ENCODE peak calls at places on chromosomes 5 and 9, in four cellular contexts. One of them, this sample, is unnamed.

GRCh38 chr9:87479801-87480201 is 17.9 kb upstream of the DAPK1 start:
- DNase-seq in uterus: no peak
- DNase-seq in gastrocnemius medialis: no peak
- DNase-seq in body of pancreas: peak
- DNase-seq in this sample: peak

GRCh38 chr9:5562806-5563416 is 52.6 kb downstream of the PDCD1LG2 start:
- DNase-seq in body of pancreas: no peak
- DNase-seq in gastrocnemius medialis: no peak
- DNase-seq in uterus: no peak
- DNase-seq in this sample: no peak

GRCh38 chr5:114208588-114208987 is 153.3 kb upstream of the KCNN2 start:
- DNase-seq in gastrocnemius medialis: no peak
- DNase-seq in uterus: no peak
- DNase-seq in body of pancreas: no peak
- DNase-seq in this sample: no peak

GRCh38 chr5:56494300-56494704 is 261.2 kb upstream of the ANKRD55 start:
- DNase-seq in body of pancreas: no peak
- DNase-seq in uterus: no peak
- DNase-seq in gastrocnemius medialis: no peak
- DNase-seq in this sample: no peak

GRCh38 chr9:119365291-119366027 is 3.8 kb downstream of the BRINP1 start:
- DNase-seq in body of pancreas: no peak
- DNase-seq in gastrocnemius medialis: no peak
- DNase-seq in uterus: no peak
- DNase-seq in this sample: no peak

GRCh38 chr9:91089405-91090131 is 272.1 kb downstream of the AUH start:
- DNase-seq in uterus: no peak
- DNase-seq in body of pancreas: peak
- DNase-seq in gastrocnemius medialis: no peak
- DNase-seq in this sample: peak

GRCh38 chr9:98518556-98518955 is 190.2 kb downstream of the GABBR2 start:
- DNase-seq in gastrocnemius medialis: no peak
- DNase-seq in uterus: no peak
- DNase-seq in body of pancreas: no peak
- DNase-seq in this sample: no peak

GRCh38 chr5:120545951-120546350 is 81.9 kb downstream of the PRR16 start:
- DNase-seq in body of pancreas: no peak
- DNase-seq in gastrocnemius medialis: no peak
- DNase-seq in uterus: no peak
- DNase-seq in this sample: no peak

GRCh38 chr9:70761139-70761538 is 346.7 kb upstream of the KLF9 start:
- DNase-seq in gastrocnemius medialis: no peak
- DNase-seq in uterus: no peak
- DNase-seq in body of pancreas: no peak
- DNase-seq in this sample: no peak

GRCh38 chr9:99274511-99274910 is 52.4 kb downstream of the SEC61B start:
- DNase-seq in uterus: no peak
- DNase-seq in body of pancreas: no peak
- DNase-seq in gastrocnemius medialis: no peak
- DNase-seq in this sample: no peak

GRCh38 chr9:35689601-35690446 is at the start of gene TPM2:
- DNase-seq in uterus: peak
- DNase-seq in body of pancreas: peak
- DNase-seq in gastrocnemius medialis: peak
- DNase-seq in this sample: peak
- TF ChIP-seq POLR2A in uterus: peak
- TF ChIP-seq POLR2A in body of pancreas: no peak
- TF ChIP-seq POLR2A in gastrocnemius medialis: peak
- TF ChIP-seq POLR2A in this sample: peak

GRCh38 chr9:134372621-134373267 is 46.5 kb downstream of the RXRA start:
- DNase-seq in uterus: no peak
- DNase-seq in gastrocnemius medialis: no peak
- DNase-seq in body of pancreas: no peak
- DNase-seq in this sample: peak
- TF ChIP-seq POLR2A in uterus: no peak
- TF ChIP-seq POLR2A in gastrocnemius medialis: no peak
- TF ChIP-seq POLR2A in body of pancreas: no peak
- TF ChIP-seq POLR2A in this sample: no peak

GRCh38 chr5:98401645-98402044 is 371.8 kb upstream of the RGMB start:
- DNase-seq in body of pancreas: no peak
- DNase-seq in uterus: no peak
- DNase-seq in gastrocnemius medialis: no peak
- DNase-seq in this sample: no peak
- TF ChIP-seq POLR2A in body of pancreas: no peak
- TF ChIP-seq POLR2A in uterus: no peak
- TF ChIP-seq POLR2A in gastrocnemius medialis: no peak
- TF ChIP-seq POLR2A in this sample: no peak

DNA sequence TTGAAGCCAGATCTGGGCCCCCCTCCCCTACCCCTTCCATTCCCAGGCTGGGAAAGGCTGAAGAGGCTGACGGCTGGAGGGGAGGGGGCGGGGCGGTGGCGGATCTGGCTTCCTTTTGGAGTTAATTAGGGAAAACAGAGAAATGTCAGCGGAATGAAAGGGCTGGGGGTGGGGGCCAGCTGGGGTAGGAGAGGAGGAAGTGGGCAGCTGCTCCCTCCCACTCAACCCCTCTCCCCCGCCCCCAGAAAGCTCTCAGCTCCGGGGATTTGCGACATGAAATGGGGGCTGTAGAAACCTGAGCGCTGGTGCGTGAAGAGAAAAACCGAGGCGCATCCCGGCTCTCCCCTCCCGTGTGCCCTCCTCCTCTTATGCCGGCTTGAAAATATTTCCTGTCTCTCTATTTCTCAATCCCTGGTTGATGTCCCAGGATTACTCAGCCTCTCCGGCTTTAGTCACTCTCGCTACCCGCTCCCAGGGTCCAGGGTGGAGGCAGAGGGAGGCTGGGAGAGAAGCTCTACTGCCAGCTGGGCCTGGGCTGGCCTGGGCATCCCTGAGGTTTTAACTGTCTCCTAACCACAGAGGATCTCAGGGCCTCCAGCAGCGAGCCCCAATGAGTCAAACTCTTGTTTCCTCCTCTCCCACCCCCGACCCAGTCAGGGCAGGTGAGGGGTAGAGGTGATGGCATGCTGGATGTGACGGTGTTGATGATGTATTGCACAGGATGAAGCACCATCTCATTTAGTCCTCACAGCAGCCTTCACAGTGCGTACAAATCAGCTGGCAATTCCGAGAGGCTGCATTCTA is 20.1 kb downstream of the PCDHGC5 start:
- DNase-seq in gastrocnemius medialis: peak
- DNase-seq in body of pancreas: peak
- DNase-seq in uterus: peak
- DNase-seq in this sample: peak
- TF ChIP-seq POLR2A in gastrocnemius medialis: peak
- TF ChIP-seq POLR2A in body of pancreas: no peak
- TF ChIP-seq POLR2A in uterus: peak
- TF ChIP-seq POLR2A in this sample: peak

GRCh38 chr9:20684035-20684864 is at the start of gene FOCAD:
- DNase-seq in uterus: peak
- DNase-seq in gastrocnemius medialis: peak
- DNase-seq in body of pancreas: peak
- DNase-seq in this sample: peak
- TF ChIP-seq POLR2A in uterus: peak
- TF ChIP-seq POLR2A in gastrocnemius medialis: peak
- TF ChIP-seq POLR2A in body of pancreas: peak
- TF ChIP-seq POLR2A in this sample: peak

GRCh38 chr5:143613329-143613728 is 198.6 kb upstream of the HMHB1 start:
- DNase-seq in uterus: no peak
- DNase-seq in body of pancreas: no peak
- DNase-seq in gastrocnemius medialis: no peak
- DNase-seq in this sample: no peak
- TF ChIP-seq POLR2A in uterus: no peak
- TF ChIP-seq POLR2A in body of pancreas: no peak
- TF ChIP-seq POLR2A in gastrocnemius medialis: no peak
- TF ChIP-seq POLR2A in this sample: no peak

DNA sequence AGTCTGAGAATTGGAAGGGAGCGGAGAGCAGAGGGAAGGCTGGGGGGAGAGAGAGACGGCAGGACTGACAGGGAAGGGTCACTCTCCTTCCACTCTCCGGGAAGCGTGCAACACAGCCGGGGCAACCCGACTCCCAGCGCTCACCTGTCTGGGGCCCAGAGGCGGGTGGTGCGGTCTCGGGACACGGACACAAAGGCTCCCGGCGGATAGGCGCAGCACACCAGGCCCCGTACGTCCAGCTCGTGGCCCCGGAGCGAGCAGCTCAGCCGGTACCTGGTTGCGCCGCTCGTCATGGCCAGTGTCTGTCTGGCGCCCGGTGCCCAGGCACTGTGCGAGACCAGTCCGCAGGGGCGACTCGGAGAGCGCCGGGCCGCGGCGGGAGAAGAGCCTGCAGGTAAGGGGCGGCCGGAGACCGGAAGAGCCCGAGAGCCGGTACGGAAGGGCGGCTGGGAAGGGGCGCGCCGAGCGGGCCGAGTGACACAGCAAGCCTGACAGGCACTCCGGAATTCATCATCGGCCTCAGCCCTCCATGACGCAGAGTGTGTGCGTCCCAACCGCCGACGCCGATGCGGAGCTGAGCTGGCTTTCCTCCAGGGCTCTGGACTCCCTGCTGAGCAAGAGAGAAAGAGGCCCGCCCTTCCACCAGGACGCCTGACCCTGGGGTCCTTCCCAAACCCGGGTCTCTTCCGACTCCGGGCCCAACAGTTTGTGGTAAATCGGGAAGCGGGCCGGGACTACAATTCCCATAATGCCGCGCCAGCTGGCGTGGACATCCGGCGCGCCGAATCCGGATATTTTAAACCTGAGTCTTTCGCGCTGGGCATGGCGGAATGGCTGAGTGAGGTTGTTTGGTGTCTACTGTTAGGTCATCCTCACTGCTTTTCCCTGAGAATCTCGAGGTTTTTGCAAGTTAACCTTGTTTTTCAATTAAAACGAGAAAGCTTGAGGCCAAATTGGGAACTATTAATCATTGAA is at the start of gene PLAA:
- DNase-seq in gastrocnemius medialis: peak
- DNase-seq in body of pancreas: peak
- DNase-seq in uterus: peak
- DNase-seq in this sample: peak
- TF ChIP-seq POLR2A in gastrocnemius medialis: peak
- TF ChIP-seq POLR2A in body of pancreas: peak
- TF ChIP-seq POLR2A in uterus: peak
- TF ChIP-seq POLR2A in this sample: peak

GRCh38 chr9:129888085-129888808 is 53.0 kb downstream of the USP20 start:
- DNase-seq in body of pancreas: peak
- DNase-seq in uterus: no peak
- DNase-seq in gastrocnemius medialis: no peak
- DNase-seq in this sample: peak

GRCh38 chr9:129888809-129889460 is 53.7 kb downstream of the USP20 start:
- DNase-seq in body of pancreas: no peak
- DNase-seq in gastrocnemius medialis: no peak
- DNase-seq in uterus: no peak
- DNase-seq in this sample: no peak

GRCh38 chr9:129891519-129891918 is 56.3 kb downstream of the USP20 start:
- DNase-seq in gastrocnemius medialis: no peak
- DNase-seq in body of pancreas: no peak
- DNase-seq in uterus: no peak
- DNase-seq in this sample: no peak

GRCh38 chr9:129889461-129889935 is 54.2 kb downstream of the USP20 start:
- DNase-seq in gastrocnemius medialis: no peak
- DNase-seq in uterus: no peak
- DNase-seq in body of pancreas: no peak
- DNase-seq in this sample: no peak

GRCh38 chr9:129889936-129890717 is 54.9 kb downstream of the USP20 start:
- DNase-seq in uterus: no peak
- DNase-seq in body of pancreas: no peak
- DNase-seq in gastrocnemius medialis: no peak
- DNase-seq in this sample: peak
- TF ChIP-seq POLR2A in uterus: no peak
- TF ChIP-seq POLR2A in body of pancreas: no peak
- TF ChIP-seq POLR2A in gastrocnemius medialis: no peak
- TF ChIP-seq POLR2A in this sample: no peak